ENCODE peak calls at places on chromosomes 5 and 9, in eight cellular contexts. W is CD4-positive, CD25-positive, alpha-beta regulatory T cell; I is stomach; K is thoracic aorta; D is GM23248; Q is dorsolateral prefrontal cortex; A is heart left ventricle; G is body of pancreas. V is an unnamed sample.

GRCh38 chr5:141003791-141004601 is 37.7 kb downstream of the PCDHAC2 start:
- DNase-seq in D (peak), G (peak), Q (peak), A (no peak), K (no peak), W (no peak), I (peak), V (peak)

GRCh38 chr9:33289501-33289900 is 815 bp upstream of the NFX1 start:
- DNase-seq in K (no peak), I (no peak), Q (peak), W (no peak), G (peak), A (no peak), D (peak), V (no peak)

GRCh38 chr5:149863176-149863575 is 81.4 kb downstream of the PDE6A start:
- DNase-seq in W (no peak), K (no peak), G (no peak), A (no peak), Q (no peak), D (no peak), I (no peak), V (no peak)

GRCh38 chr5:89480406-89481007 is 597.5 kb upstream of the MEF2C start:
- DNase-seq in W (no peak), D (peak), G (no peak), I (no peak), Q (no peak), K (no peak), A (no peak), V (no peak)

GRCh38 chr5:135012033-135012588 is 21.9 kb downstream of the PITX1 start:
- DNase-seq in K (no peak), I (no peak), W (no peak), G (no peak), A (no peak), D (no peak), Q (no peak), V (no peak)

GRCh38 chr5:17316973-17317459 is 99.6 kb downstream of the BASP1 start:
- DNase-seq in D (peak), G (no peak), I (no peak), K (no peak), A (no peak), W (no peak), Q (no peak), V (no peak)

GRCh38 chr5:58117491-58117890 is 342.4 kb downstream of the PLK2 start:
- DNase-seq in A (no peak), W (no peak), D (no peak), G (no peak), I (no peak), K (no peak), Q (no peak), V (no peak)

GRCh38 chr5:72624641-72625236 is 117.5 kb upstream of the ZNF366 start:
- DNase-seq in W (no peak), K (no peak), D (peak), I (no peak), A (peak), G (no peak), Q (no peak), V (no peak)

GRCh38 chr5:141403387-141403786 is 809 bp downstream of the PCDHGA9 start:
- DNase-seq in K (no peak), Q (no peak), W (no peak), D (no peak), A (no peak), I (no peak), G (no peak), V (no peak)

GRCh38 chr9:92501671-92502393 is 19.5 kb upstream of the ASPN start:
- DNase-seq in Q (no peak), K (peak), W (no peak), G (peak), I (peak), A (peak), D (peak), V (no peak)

GRCh38 chr5:170631471-170632195 is 127.8 kb downstream of the KCNIP1 start:
- DNase-seq in Q (peak), K (no peak), A (peak), I (no peak), W (no peak), G (peak), D (peak), V (no peak)

GRCh38 chr5:10306806-10307205 is 896 bp downstream of the CMBL start:
- DNase-seq in Q (no peak), D (no peak), W (no peak), A (no peak), I (no peak), K (no peak), G (no peak), V (no peak)

GRCh38 chr5:151551985-151552384 is 39.1 kb downstream of the FAT2 start:
- DNase-seq in D (no peak), Q (no peak), G (no peak), I (no peak), A (no peak), W (no peak), K (no peak), V (no peak)

GRCh38 chr5:23977996-23978395 is 470.6 kb downstream of the PRDM9 start:
- DNase-seq in I (no peak), W (no peak), K (no peak), G (peak), A (no peak), Q (no peak), D (peak), V (peak)

GRCh38 chr9:138049085-138049778 is 171.7 kb downstream of the CACNA1B start:
- DNase-seq in I (peak), Q (no peak), W (no peak), D (no peak), A (no peak), G (peak), K (no peak), V (no peak)

GRCh38 chr9:32783168-32783891 is at the start of gene TMEM215:
- DNase-seq in K (no peak), D (no peak), I (no peak), G (no peak), W (no peak), Q (no peak), A (no peak), V (peak)

GRCh38 chr9:34179528-34180138 is 790 bp downstream of the UBAP1 start:
- DNase-seq in W (no peak), Q (no peak), K (no peak), G (no peak), A (no peak), I (peak), D (peak), V (no peak)

GRCh38 chr9:98726735-98727134 is 18.0 kb upstream of the GABBR2 start:
- DNase-seq in K (no peak), W (no peak), I (no peak), D (peak), G (no peak), Q (peak), A (peak), V (no peak)

GRCh38 chr9:93132287-93132927 is 1.6 kb downstream of the NINJ1 start:
- DNase-seq in I (peak), K (no peak), A (peak), Q (peak), G (peak), D (peak), W (no peak), V (no peak)

GRCh38 chr5:103120607-103121200 is 603 bp downstream of the PPIP5K2 start:
- DNase-seq in A (peak), I (no peak), G (no peak), K (no peak), Q (peak), D (peak), W (no peak), V (no peak)

GRCh38 chr5:113218200-113218599 is 216.6 kb downstream of the TSSK1B start:
- DNase-seq in I (no peak), W (no peak), D (no peak), K (no peak), A (peak), G (no peak), Q (no peak), V (no peak)

GRCh38 chr9:86763795-86764194 is 183.5 kb downstream of the GAS1 start:
- DNase-seq in Q (no peak), W (no peak), I (no peak), G (no peak), A (no peak), D (no peak), K (no peak), V (no peak)

GRCh38 chr9:37430841-37431597 is 8.5 kb downstream of the GRHPR start:
- DNase-seq in G (no peak), A (no peak), W (no peak), D (peak), K (no peak), I (no peak), Q (peak), V (no peak)

GRCh38 chr5:9712506-9713285 is 82.5 kb upstream of the TAS2R1 start:
- DNase-seq in Q (peak), K (no peak), I (no peak), G (no peak), A (no peak), W (no peak), D (peak), V (no peak)

GRCh38 chr9:95834281-95834907 is 41.1 kb upstream of the ERCC6L2 start:
- DNase-seq in A (no peak), Q (no peak), I (no peak), K (no peak), D (no peak), G (no peak), W (no peak), V (no peak)

GRCh38 chr5:1118231-1118698 is 6.4 kb upstream of the SLC12A7 start:
- DNase-seq in D (no peak), W (no peak), K (no peak), Q (peak), A (peak), I (no peak), G (no peak), V (no peak)

GRCh38 chr5:107476783-107477182 is 194.0 kb downstream of the EFNA5 start:
- DNase-seq in G (no peak), A (no peak), K (no peak), W (no peak), I (peak), D (no peak), Q (no peak), V (no peak)

GRCh38 chr5:73189816-73190451 is 16.9 kb downstream of the TMEM174 start:
- DNase-seq in K (no peak), Q (no peak), W (no peak), G (no peak), I (no peak), D (peak), A (no peak), V (no peak)

GRCh38 chr5:65483474-65484346 is 2.0 kb upstream of the ADAMTS6 start:
- DNase-seq in Q (no peak), I (no peak), D (peak), K (no peak), W (no peak), G (no peak), A (no peak), V (no peak)

GRCh38 chr5:135242021-135242480 is 157.0 kb downstream of the MACROH2A1 start:
- DNase-seq in K (no peak), D (peak), I (peak), A (no peak), Q (no peak), G (peak), W (no peak), V (no peak)

GRCh38 chr5:71693828-71694427 is 25.1 kb upstream of the CARTPT start:
- DNase-seq in D (no peak), K (no peak), W (no peak), G (no peak), A (no peak), I (no peak), Q (no peak), V (peak)

GRCh38 chr5:41213340-41213739 is at the start of gene C6:
- DNase-seq in K (no peak), A (no peak), D (no peak), G (no peak), W (no peak), I (no peak), Q (no peak), V (no peak)

GRCh38 chr9:119736478-119737454 is 367.5 kb upstream of the BRINP1 start:
- DNase-seq in D (no peak), K (no peak), A (no peak), W (no peak), Q (peak), I (no peak), G (peak), V (no peak)

GRCh38 chr9:4566806-4567205 is 76.5 kb downstream of the SLC1A1 start:
- DNase-seq in D (no peak), K (no peak), G (no peak), A (no peak), Q (no peak), I (no peak), W (no peak), V (no peak)

GRCh38 chr5:142717582-142718215 is 31.8 kb upstream of the FGF1 start:
- DNase-seq in A (no peak), Q (no peak), D (peak), K (no peak), I (no peak), W (no peak), G (peak), V (no peak)

GRCh38 chr5:151741678-151742423 is 16.6 kb downstream of the ATOX1 start:
- DNase-seq in I (no peak), K (no peak), Q (no peak), A (no peak), W (no peak), D (peak), G (no peak), V (no peak)

GRCh38 chr5:180137401-180138213 is 66.0 kb upstream of the RNF130 start:
- DNase-seq in W (no peak), A (no peak), G (no peak), I (peak), Q (peak), K (no peak), D (no peak), V (no peak)

GRCh38 chr5:170563808-170564207 is 60.0 kb downstream of the KCNIP1 start:
- DNase-seq in Q (no peak), D (no peak), W (no peak), A (no peak), I (no peak), K (no peak), G (no peak), V (no peak)

DNA sequence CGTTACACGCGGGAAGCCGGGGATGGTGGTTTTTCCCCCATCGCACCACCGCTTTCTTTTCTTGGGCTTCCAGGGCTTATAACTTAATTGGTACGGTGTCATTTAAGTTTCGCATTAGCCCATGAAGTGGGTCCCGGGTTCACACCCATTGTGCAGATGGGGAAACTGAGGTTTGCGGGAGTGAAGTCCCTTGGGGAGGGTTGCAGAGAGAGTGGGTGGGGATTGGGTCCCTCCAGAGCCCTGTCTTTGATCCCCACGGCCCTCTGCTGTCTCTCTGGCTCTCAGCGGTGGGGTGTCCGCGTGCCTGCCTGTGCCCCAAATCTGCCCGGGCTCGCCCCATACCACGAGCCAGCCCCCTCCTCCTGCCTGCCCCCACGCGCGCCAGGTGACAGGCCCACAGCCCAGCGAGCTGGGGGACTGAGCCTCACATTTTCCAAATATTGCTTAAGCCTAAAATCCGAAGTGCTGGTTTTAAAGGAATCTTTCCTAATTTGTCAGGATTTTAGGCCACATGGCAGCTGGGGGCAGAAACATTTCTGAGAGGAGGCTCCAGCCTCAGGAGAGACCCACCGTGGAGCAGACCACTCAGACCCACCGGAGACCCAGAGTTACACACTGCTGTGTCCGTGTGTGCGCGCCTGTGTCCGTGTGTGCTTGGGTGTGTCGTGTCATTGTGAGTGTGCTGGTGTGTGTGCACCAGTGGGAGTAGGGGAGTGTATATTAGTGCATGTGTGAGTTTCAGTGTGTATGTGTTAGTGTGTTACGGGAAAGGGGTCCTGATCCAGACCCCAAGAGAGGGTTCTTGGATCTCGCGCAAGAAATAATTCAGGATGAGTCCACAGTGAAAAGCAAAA is 159.5 kb upstream of the IER5L start:
- DNase-seq in W (no peak), I (no peak), D (no peak), A (no peak), K (no peak), G (no peak), Q (no peak), V (no peak)
- H3K4me3 ChIP-seq in W (peak), I (peak), D (peak), A (peak), K (peak), G (no peak), Q (peak), V (peak)

GRCh38 chr5:80408976-80409926 is 1.4 kb downstream of the ZFYVE16 start:
- DNase-seq in A (no peak), I (no peak), W (no peak), D (peak), K (no peak), G (no peak), Q (no peak), V (no peak)

GRCh38 chr5:80407735-80408474 is at the start of gene ZFYVE16:
- DNase-seq in A (peak), I (peak), Q (peak), K (peak), D (peak), W (peak), G (peak), V (peak)

GRCh38 chr5:80411589-80412219 is 3.8 kb downstream of the ZFYVE16 start:
- DNase-seq in W (no peak), I (no peak), A (no peak), G (no peak), D (peak), Q (no peak), K (no peak), V (no peak)

GRCh38 chr5:80408475-80408875 is 611 bp downstream of the ZFYVE16 start:
- DNase-seq in A (peak), W (peak), G (peak), D (peak), Q (peak), K (no peak), I (peak), V (no peak)

DNA sequence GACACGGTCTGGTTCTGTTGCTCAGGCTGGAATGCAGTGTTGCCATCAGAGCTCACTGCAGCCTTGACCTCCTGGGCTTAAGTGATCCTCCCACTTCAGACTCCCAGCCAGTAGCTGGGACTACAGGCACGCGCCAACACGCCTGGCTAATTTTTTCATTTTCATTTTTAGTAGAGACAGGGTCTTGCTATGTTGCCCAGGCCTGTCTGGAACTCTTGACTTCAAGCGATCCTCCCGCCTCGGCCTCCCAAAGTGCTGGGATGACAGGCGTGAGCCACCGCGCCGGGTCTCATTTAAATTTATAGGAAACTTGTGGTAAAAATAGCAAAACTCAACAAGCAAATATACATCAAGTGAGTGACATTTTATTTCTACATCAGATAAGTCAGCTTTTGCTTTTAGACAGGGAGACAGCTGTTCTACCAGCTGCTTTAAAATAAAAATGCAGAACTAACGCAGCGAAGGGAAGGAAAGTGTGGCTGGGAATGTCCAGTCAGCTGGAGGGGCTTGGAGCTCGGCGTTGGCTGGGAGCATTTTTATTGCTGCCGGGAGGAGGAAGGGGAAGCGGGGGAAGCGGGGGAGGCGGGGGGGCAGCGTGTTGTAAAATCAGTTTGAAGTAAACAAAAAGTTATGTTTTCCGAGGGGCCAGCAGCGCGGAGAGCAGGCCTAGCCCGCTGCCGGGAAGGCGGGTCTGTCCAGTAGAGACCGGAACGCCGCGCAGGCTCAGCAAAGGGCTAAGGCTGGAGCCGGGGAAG is 707 bp upstream of the ZFYVE16 start:
- DNase-seq in K (no peak), G (peak), W (no peak), D (peak), I (no peak), Q (no peak), A (peak), V (no peak)
- H3K4me3 ChIP-seq in K (peak), G (peak), W (peak), D (peak), I (peak), Q (peak), A (peak), V (peak)

DNA sequence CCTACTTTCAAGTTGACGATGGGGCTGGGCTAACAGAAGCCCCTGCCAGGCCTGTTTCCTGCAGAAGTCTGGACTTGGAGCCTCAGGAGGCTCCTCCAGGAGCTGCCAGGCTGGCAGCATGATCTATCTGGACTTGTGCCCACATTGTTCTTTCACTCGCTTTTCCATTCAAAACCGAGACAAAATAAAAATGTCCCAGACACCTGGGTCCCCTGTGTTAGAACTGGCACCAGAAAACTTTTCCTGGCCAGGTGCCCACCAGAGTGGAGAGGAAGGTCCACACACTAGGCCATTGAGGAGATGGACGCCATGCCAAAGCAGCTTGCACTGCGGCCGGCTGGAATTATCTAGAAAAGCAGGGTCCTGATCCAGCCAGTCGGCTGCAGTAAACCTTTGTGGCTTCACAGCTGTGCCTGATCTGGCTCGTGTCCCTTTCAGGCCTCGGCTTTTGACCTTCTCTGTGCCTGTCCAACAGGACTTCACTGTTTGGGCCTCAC is 78.2 kb downstream of the GCNT1 start:
- DNase-seq in G (peak), D (no peak), Q (no peak), W (no peak), K (peak), A (peak), I (peak), V (no peak)
- H3K4me3 ChIP-seq in G (no peak), D (no peak), Q (no peak), W (no peak), K (peak), A (no peak), I (no peak), V (no peak)

GRCh38 chr9:113528088-113528487 is 64.6 kb downstream of the RGS3 start:
- DNase-seq in A (no peak), G (no peak), K (no peak), Q (no peak), W (no peak), D (no peak), I (peak), V (no peak)

GRCh38 chr9:113525208-113525607 is 61.7 kb downstream of the RGS3 start:
- DNase-seq in W (no peak), A (peak), I (no peak), K (no peak), G (no peak), D (no peak), Q (no peak), V (no peak)

GRCh38 chr9:113525831-113526230 is 62.3 kb downstream of the RGS3 start:
- DNase-seq in I (no peak), W (no peak), K (no peak), G (no peak), A (no peak), D (no peak), Q (no peak), V (no peak)

GRCh38 chr9:113526231-113526746 is 62.8 kb downstream of the RGS3 start:
- DNase-seq in I (no peak), A (no peak), Q (no peak), W (no peak), G (no peak), K (no peak), D (no peak), V (no peak)

GRCh38 chr9:113526841-113527240 is 63.3 kb downstream of the RGS3 start:
- DNase-seq in G (no peak), W (no peak), Q (no peak), K (no peak), I (no peak), A (no peak), D (no peak), V (no peak)
- H3K4me3 ChIP-seq in G (no peak), W (no peak), Q (no peak), K (no peak), I (no peak), A (no peak), D (no peak), V (no peak)

V was measured in NT2/D1.